ENCODE peak calls at places on chromosomes 5 and 9, in five cellular contexts. Y is neuronal stem cell, X is tibial artery, T is spleen, V is testis. I is an unnamed sample. For H3K4me1, the result is how much of the 10 kb centered on the place peaks cover.

GRCh38 chr9:72954431-72955420 is 1.9 kb upstream of the ALDH1A1 start:
- DNase-seq in Y (no peak), X (peak), T (no peak), V (peak), I (no peak)

GRCh38 chr5:177300236-177300880 is 3.2 kb downstream of the RAB24 start:
- DNase-seq in Y (no peak), X (peak), T (peak), V (no peak), I (peak)

GRCh38 chr9:5620494-5620893 is 8.4 kb upstream of the RIC1 start:
- DNase-seq in Y (no peak), X (no peak), T (no peak), V (no peak), I (no peak)

GRCh38 chr5:177233206-177233605 is 70.3 kb downstream of the RAB24 start:
- DNase-seq in Y (no peak), X (no peak), T (no peak), V (no peak), I (no peak)

GRCh38 chr5:141874262-141874964 is 3.8 kb downstream of the PCDH1 start:
- DNase-seq in Y (no peak), X (no peak), T (peak), V (peak), I (no peak)

GRCh38 chr5:16916262-16916878 is 19.7 kb downstream of the MYO10 start:
- DNase-seq in Y (no peak), X (no peak), T (no peak), V (no peak), I (no peak)

GRCh38 chr9:93582115-93582514 is 5.7 kb downstream of the PHF2 start:
- DNase-seq in Y (no peak), X (no peak), T (no peak), V (no peak), I (no peak)

GRCh38 chr9:123093141-123093540 is 59.7 kb downstream of the GPR21 start:
- DNase-seq in Y (no peak), X (no peak), T (no peak), V (no peak), I (no peak)

GRCh38 chr9:78267889-78268288 is 29.0 kb upstream of the PSAT1 start:
- DNase-seq in Y (no peak), X (no peak), T (no peak), V (no peak), I (no peak)

GRCh38 chr9:19788152-19788551 is 685 bp downstream of the SLC24A2 start:
- DNase-seq in Y (peak), X (no peak), T (no peak), V (peak), I (no peak)

GRCh38 chr9:120940573-120940972 is 14.0 kb upstream of the TRAF1 start:
- DNase-seq in Y (no peak), X (no peak), T (no peak), V (no peak), I (no peak)

GRCh38 chr9:127976498-127976897 is 4.3 kb downstream of the EEIG1 start:
- DNase-seq in Y (no peak), X (no peak), T (no peak), V (no peak), I (no peak)

GRCh38 chr9:82423700-82424099 is 435.1 kb downstream of the SPATA31D1 start:
- DNase-seq in Y (no peak), X (no peak), T (no peak), V (no peak), I (no peak)

GRCh38 chr5:94024101-94024500 is 282.7 kb upstream of the POU5F2 start:
- DNase-seq in Y (no peak), X (no peak), T (no peak), V (no peak), I (no peak)

GRCh38 chr5:98570010-98570409 is 203.5 kb upstream of the RGMB start:
- DNase-seq in Y (no peak), X (no peak), T (no peak), V (no peak), I (no peak)

GRCh38 chr9:116471093-116471906 is 215.8 kb upstream of the TRIM32 start:
- DNase-seq in Y (peak), X (no peak), T (no peak), V (peak), I (no peak)

GRCh38 chr5:178421128-178421527 is 169.1 kb downstream of the COL23A1 start:
- DNase-seq in Y (no peak), X (no peak), T (no peak), V (no peak), I (no peak)

GRCh38 chr9:106286249-106286648 is 576.7 kb upstream of the ZNF462 start:
- DNase-seq in Y (peak), X (no peak), T (no peak), V (peak), I (no peak)

GRCh38 chr5:181245427-181246275 is 1.9 kb upstream of the RACK1 start:
- DNase-seq in Y (no peak), X (no peak), T (peak), V (no peak), I (no peak)

GRCh38 chr5:82074968-82075367 is 103.1 kb downstream of the ATG10 start:
- DNase-seq in Y (peak), X (no peak), T (no peak), V (no peak), I (no peak)

GRCh38 chr5:150662731-150663516 is 1.9 kb downstream of the MYOZ3 start:
- DNase-seq in Y (no peak), X (no peak), T (no peak), V (no peak), I (no peak)

GRCh38 chr5:23208959-23209431 is 298.4 kb upstream of the PRDM9 start:
- DNase-seq in Y (peak), X (no peak), T (no peak), V (peak), I (no peak)

GRCh38 chr5:154447074-154447725 is 1.4 kb downstream of the SAP30L start:
- DNase-seq in Y (no peak), X (no peak), T (no peak), V (no peak), I (no peak)

GRCh38 chr9:4620881-4621555 is 41.1 kb upstream of the PLPP6 start:
- DNase-seq in Y (no peak), X (no peak), T (no peak), V (no peak), I (no peak)

GRCh38 chr5:124274949-124275348 is 471.5 kb downstream of the ZNF608 start:
- DNase-seq in Y (no peak), X (no peak), T (no peak), V (no peak), I (no peak)

GRCh38 chr5:31137676-31138075 is 55.8 kb upstream of the CDH6 start:
- DNase-seq in Y (no peak), X (no peak), T (no peak), V (no peak), I (no peak)

GRCh38 chr9:72917892-72918509 is 34.9 kb downstream of the ALDH1A1 start:
- DNase-seq in Y (no peak), X (no peak), T (no peak), V (no peak), I (no peak)

GRCh38 chr9:116027511-116027910 is 126.1 kb upstream of the PAPPA start:
- DNase-seq in Y (no peak), X (no peak), T (no peak), V (no peak), I (no peak)

GRCh38 chr5:157912621-157913325 is 53.8 kb upstream of the CLINT1 start:
- DNase-seq in Y (no peak), X (no peak), T (no peak), V (no peak), I (no peak)

GRCh38 chr5:131220566-131220965 is 43.3 kb upstream of the CDC42SE2 start:
- DNase-seq in Y (no peak), X (no peak), T (no peak), V (no peak), I (no peak)
- H3K4me1 ChIP-seq in Y (under half), X (under half), T (under half), V (under half), I (under half)

GRCh38 chr9:33159760-33160127 is 7.4 kb downstream of the B4GALT1 start:
- DNase-seq in Y (no peak), X (peak), T (peak), V (peak), I (peak)

GRCh38 chr9:33155393-33155792 is 11.7 kb downstream of the B4GALT1 start:
- DNase-seq in Y (no peak), X (no peak), T (no peak), V (no peak), I (no peak)

GRCh38 chr9:33158555-33159057 is 8.5 kb downstream of the B4GALT1 start:
- DNase-seq in Y (no peak), X (no peak), T (no peak), V (no peak), I (no peak)

GRCh38 chr9:33159058-33159759 is 7.9 kb downstream of the B4GALT1 start:
- DNase-seq in Y (no peak), X (peak), T (peak), V (peak), I (no peak)

GRCh38 chr9:33157960-33158359 is 9.2 kb downstream of the B4GALT1 start:
- DNase-seq in Y (no peak), X (no peak), T (no peak), V (no peak), I (no peak)
- H3K4me1 ChIP-seq in Y (under half), X (half or more), T (half or more), V (half or more), I (half or more)

DNA sequence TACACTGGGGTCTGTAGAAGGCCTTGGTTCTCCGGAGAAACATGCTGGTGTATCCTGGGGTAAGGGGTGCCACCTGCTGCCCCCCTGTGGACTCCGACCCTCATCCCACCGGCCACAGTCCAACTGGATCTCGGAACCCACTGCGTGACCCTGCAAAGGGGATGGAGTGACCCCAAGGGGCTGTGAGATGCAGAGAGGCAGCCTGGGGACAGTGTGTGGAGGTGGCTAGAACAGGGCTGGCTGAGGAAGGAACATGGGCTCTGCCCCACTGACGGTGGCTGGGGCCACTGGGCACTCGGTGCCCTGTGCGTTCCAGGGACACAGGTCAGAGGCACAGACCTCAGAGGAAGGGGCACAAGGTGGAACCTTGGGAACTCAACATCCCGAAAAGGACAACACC is 2.3 kb downstream of the NACC2 start:
- DNase-seq in Y (no peak), X (no peak), T (no peak), V (no peak), I (no peak)
- H3K4me1 ChIP-seq in Y (under half), X (half or more), T (half or more), V (half or more), I (under half)

GRCh38 chr9:137168907-137169763 is 716 bp downstream of the LRRC26 start:
- DNase-seq in Y (peak), X (no peak), T (no peak), V (peak), I (no peak)

GRCh38 chr9:137171149-137172063 is at the start of gene TMEM210:
- DNase-seq in Y (no peak), X (no peak), T (no peak), V (no peak), I (no peak)

GRCh38 chr9:137168575-137168906 is 1.3 kb downstream of the LRRC26 start:
- DNase-seq in Y (no peak), X (no peak), T (no peak), V (no peak), I (no peak)

GRCh38 chr9:137170486-137171148 is 766 bp upstream of the LRRC26 start:
- DNase-seq in Y (no peak), X (no peak), T (no peak), V (no peak), I (no peak)

DNA sequence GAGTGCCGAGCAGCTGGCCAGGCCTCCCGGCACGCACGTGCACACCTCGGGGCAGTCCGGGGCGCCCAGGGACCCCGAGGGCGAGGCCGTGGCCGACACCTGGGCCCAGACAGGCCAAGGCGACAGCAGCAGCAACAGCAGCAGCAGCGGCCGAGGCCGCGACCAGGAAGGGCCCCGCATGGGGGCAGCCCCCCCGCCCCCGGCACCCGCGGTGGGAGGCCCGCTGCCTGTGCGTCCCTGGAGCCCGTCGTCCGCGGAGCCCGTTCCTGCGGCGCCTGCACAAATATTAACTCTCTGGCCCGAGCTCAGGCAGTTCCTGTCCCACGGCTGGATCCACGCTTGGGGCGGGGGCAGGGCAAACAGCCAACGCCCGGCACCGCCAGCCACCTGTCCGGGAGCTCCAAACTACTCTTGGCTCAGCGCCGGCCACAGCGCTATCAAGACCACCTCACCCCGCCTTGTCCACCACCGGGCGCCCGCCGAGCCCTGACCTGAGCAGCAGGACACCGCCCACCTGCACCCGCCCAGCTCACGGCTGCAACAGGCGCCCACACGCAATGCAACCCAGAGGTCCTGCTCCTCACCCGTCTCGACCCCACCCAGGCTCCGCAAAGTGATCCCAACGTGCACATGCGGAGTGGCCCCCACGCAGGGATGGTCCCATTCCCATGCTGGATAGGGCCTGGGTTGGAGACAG is at the start of gene LRRC26:
- DNase-seq in Y (no peak), X (no peak), T (no peak), V (no peak), I (no peak)
- H3K4me1 ChIP-seq in Y (under half), X (under half), T (under half), V (under half), I (under half)

GRCh38 chr9:129483467-129484324 is 137.2 kb downstream of the C9orf50 start:
- DNase-seq in Y (no peak), X (peak), T (peak), V (peak), I (peak)
- H3K4me1 ChIP-seq in Y (under half), X (half or more), T (half or more), V (half or more), I (under half)

DNA sequence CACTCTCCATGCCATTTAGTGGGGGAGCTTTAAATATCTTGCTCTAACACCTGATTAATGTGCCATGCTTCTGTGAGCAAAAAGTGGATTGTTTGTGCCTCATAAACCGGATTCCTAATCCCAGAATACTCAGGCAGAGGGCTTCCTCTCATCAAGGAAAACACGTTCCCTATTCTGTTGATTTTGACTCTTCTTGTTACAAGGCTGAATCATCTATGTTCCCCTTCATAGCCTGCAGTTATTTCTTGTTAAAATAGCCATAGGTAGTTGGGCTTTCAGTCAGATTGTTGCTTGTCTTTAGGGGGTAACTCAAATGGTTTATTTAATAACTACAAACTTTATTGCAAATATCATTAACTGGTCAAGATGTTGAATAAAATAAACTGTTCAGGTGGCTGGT is 26.6 kb downstream of the ROPN1L start:
- DNase-seq in Y (no peak), X (no peak), T (no peak), V (no peak), I (no peak)
- H3K4me1 ChIP-seq in Y (under half), X (under half), T (under half), V (under half), I (under half)

I was measured in CD8-positive, alpha-beta T cell.